ENCODE peak calls at places on chromosomes 7 and 10, in five cellular contexts. One of them, this sample, is unnamed.

GRCh38 chr10:48509061-48509772 is 95.7 kb downstream of the ARHGAP22 start:
- DNase-seq in CD14-positive monocyte: no peak
- DNase-seq in WTC11: no peak
- DNase-seq in nephron progenitor cell: no peak
- DNase-seq in H9: no peak
- DNase-seq in this sample: no peak

GRCh38 chr10:25694976-25695375 is 239.1 kb upstream of the MYO3A start:
- DNase-seq in CD14-positive monocyte: no peak
- DNase-seq in WTC11: no peak
- DNase-seq in nephron progenitor cell: no peak
- DNase-seq in H9: no peak
- DNase-seq in this sample: no peak

GRCh38 chr10:59265140-59265539 is 88.7 kb downstream of the PHYHIPL start:
- DNase-seq in CD14-positive monocyte: no peak
- DNase-seq in WTC11: no peak
- DNase-seq in nephron progenitor cell: peak; percentile 14
- DNase-seq in H9: no peak
- DNase-seq in this sample: no peak

GRCh38 chr7:33428415-33428814 is 299.1 kb downstream of the BBS9 start:
- DNase-seq in CD14-positive monocyte: no peak
- DNase-seq in WTC11: no peak
- DNase-seq in nephron progenitor cell: no peak
- DNase-seq in H9: no peak
- DNase-seq in this sample: no peak

GRCh38 chr7:149778696-149779501 is 5.5 kb upstream of the ZNF467 start:
- DNase-seq in CD14-positive monocyte: no peak
- DNase-seq in WTC11: no peak
- DNase-seq in nephron progenitor cell: no peak
- DNase-seq in H9: no peak
- DNase-seq in this sample: peak; percentile 72

GRCh38 chr10:84292502-84292901 is 35.9 kb upstream of the CCSER2 start:
- DNase-seq in CD14-positive monocyte: no peak
- DNase-seq in WTC11: no peak
- DNase-seq in nephron progenitor cell: no peak
- DNase-seq in H9: no peak
- DNase-seq in this sample: no peak

GRCh38 chr7:101097561-101097960 is 12.3 kb downstream of the TRIM56 start:
- DNase-seq in CD14-positive monocyte: no peak
- DNase-seq in WTC11: no peak
- DNase-seq in nephron progenitor cell: no peak
- DNase-seq in H9: no peak
- DNase-seq in this sample: no peak

GRCh38 chr10:70675496-70676161 is 3.3 kb downstream of the ADAMTS14 start:
- DNase-seq in CD14-positive monocyte: no peak
- DNase-seq in WTC11: no peak
- DNase-seq in nephron progenitor cell: no peak
- DNase-seq in H9: no peak
- DNase-seq in this sample: peak; percentile 47

GRCh38 chr10:13907570-13907969 is 320.8 kb downstream of the PRPF18 start:
- DNase-seq in CD14-positive monocyte: no peak
- DNase-seq in WTC11: no peak
- DNase-seq in nephron progenitor cell: no peak
- DNase-seq in H9: no peak
- DNase-seq in this sample: no peak

GRCh38 chr7:112009081-112009480 is 197.1 kb downstream of the DOCK4 start:
- DNase-seq in CD14-positive monocyte: no peak
- DNase-seq in WTC11: no peak
- DNase-seq in nephron progenitor cell: no peak
- DNase-seq in H9: no peak
- DNase-seq in this sample: no peak

GRCh38 chr7:70037171-70037933 is 439.1 kb downstream of the AUTS2 start:
- DNase-seq in CD14-positive monocyte: no peak
- DNase-seq in WTC11: no peak
- DNase-seq in nephron progenitor cell: no peak
- DNase-seq in H9: no peak
- DNase-seq in this sample: no peak

GRCh38 chr7:77455334-77455733 is 39.2 kb upstream of the GSAP start:
- DNase-seq in CD14-positive monocyte: peak; percentile 66
- DNase-seq in WTC11: no peak
- DNase-seq in nephron progenitor cell: no peak
- DNase-seq in H9: no peak
- DNase-seq in this sample: no peak

GRCh38 chr10:32256613-32257437 is 90.1 kb downstream of the EPC1 start:
- DNase-seq in CD14-positive monocyte: peak; percentile 67
- DNase-seq in WTC11: peak; percentile 69
- DNase-seq in nephron progenitor cell: peak; percentile 49
- DNase-seq in H9: peak; percentile 65
- DNase-seq in this sample: no peak

GRCh38 chr7:32163141-32163806 is 93.1 kb upstream of the PDE1C start:
- DNase-seq in CD14-positive monocyte: no peak
- DNase-seq in WTC11: no peak
- DNase-seq in nephron progenitor cell: no peak
- DNase-seq in H9: no peak
- DNase-seq in this sample: no peak

GRCh38 chr7:45384499-45384898 is 189.7 kb upstream of the ADCY1 start:
- DNase-seq in CD14-positive monocyte: no peak
- DNase-seq in WTC11: no peak
- DNase-seq in nephron progenitor cell: no peak
- DNase-seq in H9: no peak
- DNase-seq in this sample: no peak

GRCh38 chr7:154913645-154914579 is 89.0 kb downstream of the PAXIP1 start:
- DNase-seq in CD14-positive monocyte: peak; percentile 78
- DNase-seq in WTC11: peak; percentile 97
- DNase-seq in nephron progenitor cell: peak; percentile 98
- DNase-seq in H9: peak; percentile 93
- DNase-seq in this sample: peak; percentile 93

GRCh38 chr10:65320256-65321026 is 1605.4 kb upstream of the LRRTM3 start:
- DNase-seq in CD14-positive monocyte: no peak
- DNase-seq in WTC11: no peak
- DNase-seq in nephron progenitor cell: no peak
- DNase-seq in H9: no peak
- DNase-seq in this sample: no peak

GRCh38 chr7:157699357-157700013 is 362.7 kb downstream of the DNAJB6 start:
- DNase-seq in CD14-positive monocyte: no peak
- DNase-seq in WTC11: no peak
- DNase-seq in nephron progenitor cell: no peak
- DNase-seq in H9: no peak
- DNase-seq in this sample: no peak

GRCh38 chr7:114917211-114917839 is 4.6 kb upstream of the MDFIC start:
- DNase-seq in CD14-positive monocyte: no peak
- DNase-seq in WTC11: no peak
- DNase-seq in nephron progenitor cell: no peak
- DNase-seq in H9: no peak
- DNase-seq in this sample: no peak

GRCh38 chr10:54869022-54869421 is 68.0 kb upstream of the PCDH15 start:
- DNase-seq in CD14-positive monocyte: no peak
- DNase-seq in WTC11: no peak
- DNase-seq in nephron progenitor cell: no peak
- DNase-seq in H9: no peak
- DNase-seq in this sample: no peak

GRCh38 chr7:29976673-29977072 is 12.9 kb downstream of the SCRN1 start:
- DNase-seq in CD14-positive monocyte: no peak
- DNase-seq in WTC11: no peak
- DNase-seq in nephron progenitor cell: no peak
- DNase-seq in H9: no peak
- DNase-seq in this sample: no peak

GRCh38 chr7:131653418-131654248 is 97.2 kb upstream of the PODXL start:
- DNase-seq in CD14-positive monocyte: no peak
- DNase-seq in WTC11: no peak
- DNase-seq in nephron progenitor cell: no peak
- DNase-seq in H9: no peak
- DNase-seq in this sample: no peak

GRCh38 chr7:51019891-51020855 is 237.5 kb upstream of the GRB10 start:
- DNase-seq in CD14-positive monocyte: no peak
- DNase-seq in WTC11: no peak
- DNase-seq in nephron progenitor cell: no peak
- DNase-seq in H9: no peak
- DNase-seq in this sample: no peak

GRCh38 chr7:16548428-16548827 is 21.8 kb downstream of the LRRC72 start:
- DNase-seq in CD14-positive monocyte: no peak
- DNase-seq in WTC11: no peak
- DNase-seq in nephron progenitor cell: no peak
- DNase-seq in H9: no peak
- DNase-seq in this sample: no peak

GRCh38 chr7:517848-518629 is 1.6 kb downstream of the PDGFA start:
- DNase-seq in CD14-positive monocyte: no peak
- DNase-seq in WTC11: peak; percentile 46
- DNase-seq in nephron progenitor cell: peak; percentile 63
- DNase-seq in H9: no peak
- DNase-seq in this sample: no peak

GRCh38 chr10:104049497-104050250 is 36.0 kb downstream of the COL17A1 start:
- DNase-seq in CD14-positive monocyte: no peak
- DNase-seq in WTC11: no peak
- DNase-seq in nephron progenitor cell: no peak
- DNase-seq in H9: no peak
- DNase-seq in this sample: no peak

GRCh38 chr10:32171213-32171612 is 115.0 kb upstream of the KIF5B start:
- DNase-seq in CD14-positive monocyte: no peak
- DNase-seq in WTC11: no peak
- DNase-seq in nephron progenitor cell: no peak
- DNase-seq in H9: no peak
- DNase-seq in this sample: no peak

DNA sequence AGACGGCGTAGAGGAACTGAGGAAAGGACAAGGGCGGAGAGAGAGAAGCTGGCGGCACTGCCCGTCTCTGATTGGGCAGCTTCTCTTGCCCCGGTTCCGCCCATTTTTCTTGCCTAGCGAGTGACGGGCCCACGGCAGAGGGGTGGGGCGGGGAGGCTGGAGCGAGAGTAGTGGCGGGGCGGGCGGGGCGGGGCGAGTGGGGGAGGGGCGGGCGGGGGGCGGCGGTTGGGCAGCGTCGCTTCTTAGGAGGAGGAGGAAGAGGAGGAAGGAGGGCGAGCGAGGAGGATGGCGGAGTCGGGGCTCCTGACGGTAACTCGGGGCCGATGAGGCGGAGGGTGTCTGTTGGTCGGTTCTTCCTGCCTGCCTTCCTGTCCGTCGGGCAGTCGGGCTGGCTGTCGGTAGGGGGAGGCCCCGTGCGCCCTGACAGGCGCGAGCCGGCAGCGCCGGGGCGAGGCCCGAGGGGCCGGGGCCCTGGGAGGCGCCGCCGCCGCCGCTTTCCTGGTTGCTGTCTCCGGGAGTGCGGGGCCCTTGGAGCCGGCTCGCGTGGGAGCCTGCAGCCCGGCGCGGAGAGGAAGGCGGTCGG is at the start of gene SHOC2:
- DNase-seq in CD14-positive monocyte: peak; percentile 100
- DNase-seq in WTC11: peak; percentile 99
- DNase-seq in nephron progenitor cell: peak; percentile 95
- DNase-seq in H9: peak; percentile 100
- DNase-seq in this sample: peak; percentile 100
- TF ChIP-seq CTCF in CD14-positive monocyte: no peak
- TF ChIP-seq CTCF in WTC11: no peak
- TF ChIP-seq CTCF in nephron progenitor cell: no peak
- TF ChIP-seq CTCF in H9: peak; percentile 35
- TF ChIP-seq CTCF in this sample: peak; percentile 63

GRCh38 chr10:132939957-132940790 is 2.2 kb downstream of the CFAP46 start:
- DNase-seq in CD14-positive monocyte: no peak
- DNase-seq in WTC11: peak; percentile 77
- DNase-seq in nephron progenitor cell: peak; percentile 81
- DNase-seq in H9: peak; percentile 59
- DNase-seq in this sample: no peak

GRCh38 chr10:132940791-132941465 is 1.4 kb downstream of the CFAP46 start:
- DNase-seq in CD14-positive monocyte: no peak
- DNase-seq in WTC11: no peak
- DNase-seq in nephron progenitor cell: no peak
- DNase-seq in H9: no peak
- DNase-seq in this sample: peak; percentile 86

GRCh38 chr10:132939378-132939955 is 2.9 kb downstream of the CFAP46 start:
- DNase-seq in CD14-positive monocyte: no peak
- DNase-seq in WTC11: no peak
- DNase-seq in nephron progenitor cell: no peak
- DNase-seq in H9: no peak
- DNase-seq in this sample: no peak

GRCh38 chr10:132937861-132938260 is 4.5 kb downstream of the CFAP46 start:
- DNase-seq in CD14-positive monocyte: no peak
- DNase-seq in WTC11: no peak
- DNase-seq in nephron progenitor cell: no peak
- DNase-seq in H9: no peak
- DNase-seq in this sample: peak; percentile 92

GRCh38 chr10:132938472-132939329 is 3.7 kb downstream of the CFAP46 start:
- DNase-seq in CD14-positive monocyte: no peak
- DNase-seq in WTC11: peak; percentile 78
- DNase-seq in nephron progenitor cell: peak; percentile 59
- DNase-seq in H9: peak; percentile 87
- DNase-seq in this sample: no peak
- TF ChIP-seq CTCF in CD14-positive monocyte: no peak
- TF ChIP-seq CTCF in WTC11: no peak
- TF ChIP-seq CTCF in nephron progenitor cell: peak; percentile 49
- TF ChIP-seq CTCF in H9: peak; percentile 80
- TF ChIP-seq CTCF in this sample: peak; percentile 69

GRCh38 chr10:115909037-115909436 is 364.0 kb downstream of the GFRA1 start:
- DNase-seq in CD14-positive monocyte: no peak
- DNase-seq in WTC11: no peak
- DNase-seq in nephron progenitor cell: no peak
- DNase-seq in H9: no peak
- DNase-seq in this sample: no peak
- TF ChIP-seq CTCF in CD14-positive monocyte: no peak
- TF ChIP-seq CTCF in WTC11: no peak
- TF ChIP-seq CTCF in nephron progenitor cell: no peak
- TF ChIP-seq CTCF in H9: no peak
- TF ChIP-seq CTCF in this sample: no peak

GRCh38 chr10:1050145-1050544 is 1.2 kb upstream of the IDI1 start:
- DNase-seq in CD14-positive monocyte: no peak
- DNase-seq in WTC11: no peak
- DNase-seq in nephron progenitor cell: peak; percentile 30
- DNase-seq in H9: no peak
- DNase-seq in this sample: no peak

GRCh38 chr10:1048349-1048731 is 579 bp downstream of the IDI1 start:
- DNase-seq in CD14-positive monocyte: peak; percentile 62
- DNase-seq in WTC11: no peak
- DNase-seq in nephron progenitor cell: no peak
- DNase-seq in H9: no peak
- DNase-seq in this sample: no peak

GRCh38 chr10:1049425-1049958 is 573 bp upstream of the IDI1 start:
- DNase-seq in CD14-positive monocyte: no peak
- DNase-seq in WTC11: peak; percentile 49
- DNase-seq in nephron progenitor cell: no peak
- DNase-seq in H9: no peak
- DNase-seq in this sample: no peak

GRCh38 chr10:1048732-1049424 is at the start of gene IDI1:
- DNase-seq in CD14-positive monocyte: peak; percentile 97
- DNase-seq in WTC11: peak; percentile 96
- DNase-seq in nephron progenitor cell: peak; percentile 96
- DNase-seq in H9: peak; percentile 99
- DNase-seq in this sample: peak; percentile 100

GRCh38 chr10:1050555-1050954 is 1.6 kb upstream of the IDI1 start:
- DNase-seq in CD14-positive monocyte: no peak
- DNase-seq in WTC11: peak; percentile 29
- DNase-seq in nephron progenitor cell: no peak
- DNase-seq in H9: peak; percentile 62
- DNase-seq in this sample: no peak
- TF ChIP-seq CTCF in CD14-positive monocyte: no peak
- TF ChIP-seq CTCF in WTC11: no peak
- TF ChIP-seq CTCF in nephron progenitor cell: no peak
- TF ChIP-seq CTCF in H9: no peak
- TF ChIP-seq CTCF in this sample: no peak